ENCODE peak calls at places on chromosome 15, in four cellular contexts. Y, N, G and A are unnamed samples.

GRCh38 chr15:39786444-39787056 is 3.9 kb upstream of the FSIP1 start:
- DNase-seq in Y (no peak), N (no peak), G (no peak), A (no peak)

GRCh38 chr15:44265757-44266156 is 22.8 kb upstream of the GOLM2 start:
- DNase-seq in Y (no peak), N (no peak), G (no peak), A (no peak)

GRCh38 chr15:66587749-66588148 is 22.0 kb upstream of the LCTL start:
- DNase-seq in Y (no peak), N (no peak), G (no peak), A (no peak)

GRCh38 chr15:73954188-73955145 is 28.2 kb downstream of the LOXL1 start:
- DNase-seq in Y (no peak), N (no peak), G (no peak), A (no peak)

GRCh38 chr15:52021892-52022540 is 3.0 kb downstream of the MAPK6 start:
- DNase-seq in Y (no peak), N (no peak), G (no peak), A (no peak)

GRCh38 chr15:38069506-38069905 is 135.1 kb downstream of the TMCO5A start:
- DNase-seq in Y (no peak), N (peak), G (peak), A (no peak)

GRCh38 chr15:67547836-67548531 is 5.5 kb downstream of the MAP2K5 start:
- DNase-seq in Y (no peak), N (no peak), G (no peak), A (no peak)

GRCh38 chr15:72771329-72771725 is 12.2 kb downstream of the ADPGK start:
- DNase-seq in Y (no peak), N (no peak), G (no peak), A (no peak)

GRCh38 chr15:60299452-60300047 is 98.2 kb downstream of the ANXA2 start:
- DNase-seq in Y (no peak), N (peak), G (peak), A (no peak)

GRCh38 chr15:56040081-56041035 is 46.9 kb upstream of the NEDD4 start:
- DNase-seq in Y (peak), N (peak), G (peak), A (no peak)

GRCh38 chr15:78061963-78062427 is 15.5 kb downstream of the TBC1D2B start:
- DNase-seq in Y (no peak), N (no peak), G (no peak), A (no peak)

GRCh38 chr15:57384816-57385215 is 8.5 kb downstream of the CGNL1 start:
- DNase-seq in Y (no peak), N (no peak), G (no peak), A (no peak)

GRCh38 chr15:37995461-37996347 is 61.3 kb downstream of the TMCO5A start:
- DNase-seq in Y (peak), N (peak), G (peak), A (peak)

DNA sequence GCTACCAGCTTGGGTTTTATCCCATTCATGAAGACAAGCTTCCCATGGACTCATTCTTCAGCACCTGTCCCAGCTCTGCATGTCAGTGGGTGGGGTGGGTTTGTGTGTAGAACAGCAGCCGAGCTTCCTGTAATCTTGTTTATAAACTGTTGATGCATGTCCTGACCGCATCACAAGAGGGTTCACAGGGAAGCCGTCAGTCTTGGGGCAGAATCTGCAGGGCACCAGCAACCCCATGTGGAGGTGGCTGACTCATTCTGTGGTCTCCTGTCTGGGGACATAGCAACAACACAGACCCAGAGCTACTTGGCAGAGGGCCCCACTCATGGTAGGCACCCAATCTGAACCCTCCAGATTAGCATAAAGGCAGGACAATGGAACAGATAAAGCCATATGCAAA is 35.6 kb downstream of the DAPK2 start:
- DNase-seq in Y (peak), N (peak), G (peak), A (peak)
- H3K27ac ChIP-seq in Y (peak), N (no peak), G (peak), A (peak)

GRCh38 chr15:90465140-90465929 is 64.4 kb upstream of the CRTC3 start:
- DNase-seq in Y (no peak), N (no peak), G (no peak), A (no peak)

GRCh38 chr15:90456236-90456635 is 68.2 kb downstream of the IQGAP1 start:
- DNase-seq in Y (no peak), N (no peak), G (no peak), A (no peak)

GRCh38 chr15:90460142-90460824 is 69.4 kb upstream of the CRTC3 start:
- DNase-seq in Y (no peak), N (peak), G (no peak), A (no peak)

GRCh38 chr15:90463381-90463780 is 66.3 kb upstream of the CRTC3 start:
- DNase-seq in Y (no peak), N (peak), G (peak), A (no peak)

DNA sequence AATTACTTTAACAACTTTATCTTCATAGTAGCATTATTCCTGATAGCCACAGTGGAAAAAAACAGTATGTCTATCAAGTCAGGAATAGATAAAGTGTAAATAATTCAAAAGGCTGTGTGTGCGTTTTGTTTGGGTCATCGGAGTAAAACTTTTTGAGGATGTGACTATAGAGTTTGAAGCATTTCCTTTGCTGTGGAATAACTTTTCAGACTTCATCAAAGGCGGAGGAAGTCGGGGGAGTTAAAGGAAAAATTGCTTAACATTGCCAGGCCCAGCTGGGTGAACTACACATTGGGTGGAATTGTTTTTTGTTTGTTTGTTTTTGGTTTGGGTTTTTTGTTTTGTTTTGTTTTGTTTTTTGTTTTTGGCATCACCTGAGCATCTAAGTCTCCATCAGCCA is 70.4 kb upstream of the CRTC3 start:
- DNase-seq in Y (no peak), N (no peak), G (peak), A (no peak)
- H3K27ac ChIP-seq in Y (peak), N (peak), G (peak), A (no peak)

DNA sequence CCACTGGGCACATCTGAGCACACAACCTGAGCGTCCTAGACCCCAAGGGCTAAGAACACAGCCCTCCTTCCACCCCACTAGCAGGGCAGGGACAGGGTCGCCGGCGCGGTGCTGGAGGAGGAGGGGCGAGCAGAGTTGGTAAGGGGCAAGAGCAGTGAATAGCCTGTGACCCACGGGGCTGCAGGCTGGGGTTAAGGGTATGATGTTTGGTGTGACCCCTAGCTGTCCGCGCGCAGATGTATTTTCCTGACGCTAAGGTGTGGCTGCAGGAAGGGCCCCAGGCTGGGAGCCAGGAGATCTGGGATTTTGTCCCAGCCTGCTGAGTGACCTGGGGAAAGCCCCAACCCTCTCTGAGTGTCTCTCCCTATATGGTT is 1.3 kb upstream of the C15orf39 start:
- DNase-seq in Y (no peak), N (no peak), G (no peak), A (no peak)
- H3K27ac ChIP-seq in Y (no peak), N (no peak), G (peak), A (peak)

GRCh38 chr15:31365655-31366127 is 39.1 kb downstream of the KLF13 start:
- DNase-seq in Y (peak), N (peak), G (peak), A (no peak)

GRCh38 chr15:31369716-31370115 is 43.1 kb downstream of the KLF13 start:
- DNase-seq in Y (no peak), N (no peak), G (no peak), A (no peak)

GRCh38 chr15:31366169-31366734 is 39.6 kb downstream of the KLF13 start:
- DNase-seq in Y (peak), N (peak), G (peak), A (no peak)

GRCh38 chr15:31367021-31367729 is 40.5 kb downstream of the KLF13 start:
- DNase-seq in Y (no peak), N (no peak), G (no peak), A (no peak)

GRCh38 chr15:31367730-31368344 is 41.2 kb downstream of the KLF13 start:
- DNase-seq in Y (no peak), N (no peak), G (no peak), A (no peak)
- H3K27ac ChIP-seq in Y (peak), N (peak), G (peak), A (peak)

DNA sequence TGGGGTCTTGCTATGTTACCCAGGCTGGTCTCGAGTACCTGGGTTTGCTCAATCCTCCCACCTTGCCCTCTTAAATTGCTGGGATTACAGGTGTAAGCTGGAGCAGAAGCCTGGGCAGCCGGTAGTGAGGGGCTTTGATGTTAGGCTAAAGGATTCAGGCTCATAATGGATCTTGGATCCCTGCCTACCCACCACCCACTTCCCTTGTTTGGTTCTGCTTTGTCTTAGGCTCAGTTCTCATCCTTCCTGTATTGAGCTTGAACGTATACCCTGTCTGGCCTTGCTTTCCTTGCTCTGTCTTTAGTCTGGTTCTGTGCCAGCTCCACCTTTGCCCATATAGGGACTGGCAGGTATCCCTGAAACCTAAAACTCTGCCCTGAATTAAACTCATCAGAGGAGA is 1.7 kb downstream of the PPCDC start:
- DNase-seq in Y (no peak), N (no peak), G (no peak), A (no peak)
- H3K27ac ChIP-seq in Y (no peak), N (no peak), G (no peak), A (peak)